ENCODE peak calls at places on chromosomes 1 and 21, in six cellular contexts. One of them, this sample, is unnamed. For H3K4me1, the result is how much of the 10 kb centered on the place peaks cover.

GRCh38 chr1:106746448-106747085 is 309.9 kb upstream of the PRMT6 start:
- DNase-seq in ovary: no peak
- DNase-seq in colonic mucosa: no peak
- DNase-seq in heart left ventricle: no peak
- DNase-seq in psoas muscle: no peak
- DNase-seq in body of pancreas: no peak
- DNase-seq in this sample: no peak

GRCh38 chr1:234918216-234918841 is 210.3 kb downstream of the TOMM20 start:
- DNase-seq in ovary: no peak
- DNase-seq in colonic mucosa: peak
- DNase-seq in heart left ventricle: no peak
- DNase-seq in psoas muscle: peak
- DNase-seq in body of pancreas: peak
- DNase-seq in this sample: peak

GRCh38 chr1:201893431-201893830 is 4.7 kb downstream of the SHISA4 start:
- DNase-seq in ovary: no peak
- DNase-seq in colonic mucosa: no peak
- DNase-seq in heart left ventricle: no peak
- DNase-seq in psoas muscle: no peak
- DNase-seq in body of pancreas: no peak
- DNase-seq in this sample: no peak

GRCh38 chr21:16193758-16194606 is 464.2 kb downstream of the USP25 start:
- DNase-seq in ovary: peak
- DNase-seq in colonic mucosa: peak
- DNase-seq in heart left ventricle: peak
- DNase-seq in psoas muscle: peak
- DNase-seq in body of pancreas: no peak
- DNase-seq in this sample: peak

GRCh38 chr1:18339161-18339560 is 141.6 kb upstream of the KLHDC7A start:
- DNase-seq in ovary: no peak
- DNase-seq in colonic mucosa: no peak
- DNase-seq in heart left ventricle: no peak
- DNase-seq in psoas muscle: no peak
- DNase-seq in body of pancreas: no peak
- DNase-seq in this sample: no peak

GRCh38 chr1:222546091-222546490 is 1.8 kb downstream of the HHIPL2 start:
- DNase-seq in ovary: no peak
- DNase-seq in colonic mucosa: no peak
- DNase-seq in heart left ventricle: no peak
- DNase-seq in psoas muscle: no peak
- DNase-seq in body of pancreas: no peak
- DNase-seq in this sample: no peak

GRCh38 chr1:151888972-151889570 is 20.2 kb downstream of the THEM4 start:
- DNase-seq in ovary: no peak
- DNase-seq in colonic mucosa: no peak
- DNase-seq in heart left ventricle: no peak
- DNase-seq in psoas muscle: no peak
- DNase-seq in body of pancreas: no peak
- DNase-seq in this sample: no peak

GRCh38 chr21:36690637-36691538 is 8.0 kb upstream of the SIM2 start:
- DNase-seq in ovary: no peak
- DNase-seq in colonic mucosa: no peak
- DNase-seq in heart left ventricle: no peak
- DNase-seq in psoas muscle: no peak
- DNase-seq in body of pancreas: no peak
- DNase-seq in this sample: no peak

GRCh38 chr1:44271646-44272045 is 58.4 kb downstream of the DMAP1 start:
- DNase-seq in ovary: no peak
- DNase-seq in colonic mucosa: no peak
- DNase-seq in heart left ventricle: no peak
- DNase-seq in psoas muscle: no peak
- DNase-seq in body of pancreas: no peak
- DNase-seq in this sample: no peak

GRCh38 chr1:180787628-180788307 is 124.9 kb upstream of the KIAA1614 start:
- DNase-seq in ovary: no peak
- DNase-seq in colonic mucosa: no peak
- DNase-seq in heart left ventricle: no peak
- DNase-seq in psoas muscle: no peak
- DNase-seq in body of pancreas: no peak
- DNase-seq in this sample: no peak

GRCh38 chr21:45358711-45359310 is 46.2 kb upstream of the COL18A1 start:
- DNase-seq in ovary: peak
- DNase-seq in colonic mucosa: no peak
- DNase-seq in heart left ventricle: peak
- DNase-seq in psoas muscle: no peak
- DNase-seq in body of pancreas: no peak
- DNase-seq in this sample: no peak

GRCh38 chr1:162987866-162988265 is 81.3 kb upstream of the RGS4 start:
- DNase-seq in ovary: no peak
- DNase-seq in colonic mucosa: no peak
- DNase-seq in heart left ventricle: no peak
- DNase-seq in psoas muscle: no peak
- DNase-seq in body of pancreas: no peak
- DNase-seq in this sample: no peak

GRCh38 chr1:40902634-40902897 is 40.4 kb upstream of the CITED4 start:
- DNase-seq in ovary: no peak
- DNase-seq in colonic mucosa: no peak
- DNase-seq in heart left ventricle: no peak
- DNase-seq in psoas muscle: no peak
- DNase-seq in body of pancreas: no peak
- DNase-seq in this sample: no peak

GRCh38 chr1:227789881-227790400 is 25.5 kb upstream of the PRSS38 start:
- DNase-seq in ovary: no peak
- DNase-seq in colonic mucosa: no peak
- DNase-seq in heart left ventricle: no peak
- DNase-seq in psoas muscle: no peak
- DNase-seq in body of pancreas: no peak
- DNase-seq in this sample: peak
- TF ChIP-seq CTCF in ovary: no peak
- TF ChIP-seq CTCF in colonic mucosa: no peak
- TF ChIP-seq CTCF in heart left ventricle: no peak
- TF ChIP-seq CTCF in psoas muscle: peak
- TF ChIP-seq CTCF in body of pancreas: no peak
- TF ChIP-seq CTCF in this sample: no peak

GRCh38 chr1:59163268-59164092 is 133.4 kb upstream of the FGGY start:
- DNase-seq in ovary: no peak
- DNase-seq in colonic mucosa: no peak
- DNase-seq in heart left ventricle: no peak
- DNase-seq in psoas muscle: no peak
- DNase-seq in body of pancreas: no peak
- DNase-seq in this sample: no peak
- H3K27ac ChIP-seq in ovary: no peak
- H3K27ac ChIP-seq in colonic mucosa: no peak
- H3K27ac ChIP-seq in heart left ventricle: no peak
- H3K27ac ChIP-seq in psoas muscle: peak
- H3K27ac ChIP-seq in body of pancreas: no peak
- H3K27ac ChIP-seq in this sample: peak

DNA sequence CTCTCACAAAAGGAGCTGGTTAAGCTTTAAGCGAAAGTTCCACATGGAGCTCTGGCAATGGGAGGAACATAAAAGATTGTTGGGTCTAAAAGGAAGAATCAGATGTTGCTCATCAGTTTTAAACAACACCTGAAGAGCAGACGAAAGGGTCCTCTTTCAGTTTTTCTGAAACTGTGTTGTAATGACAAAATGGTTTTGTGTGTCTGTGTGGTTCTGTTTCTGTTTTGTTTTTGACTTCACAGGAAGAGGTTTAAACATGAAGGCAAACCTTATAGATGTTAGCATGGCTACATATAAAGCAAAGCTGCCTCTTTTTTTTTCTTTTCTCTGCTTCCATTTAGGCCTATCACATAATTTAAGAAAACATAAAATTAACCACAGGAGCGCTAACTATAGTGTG is 136.1 kb downstream of the ZP4 start:
- DNase-seq in ovary: no peak
- DNase-seq in colonic mucosa: no peak
- DNase-seq in heart left ventricle: no peak
- DNase-seq in psoas muscle: no peak
- DNase-seq in body of pancreas: no peak
- DNase-seq in this sample: no peak
- H3K4me1 ChIP-seq in ovary: under half
- H3K4me1 ChIP-seq in colonic mucosa: under half
- H3K4me1 ChIP-seq in heart left ventricle: under half
- H3K4me1 ChIP-seq in psoas muscle: under half
- H3K4me1 ChIP-seq in body of pancreas: under half
- H3K4me1 ChIP-seq in this sample: under half

DNA sequence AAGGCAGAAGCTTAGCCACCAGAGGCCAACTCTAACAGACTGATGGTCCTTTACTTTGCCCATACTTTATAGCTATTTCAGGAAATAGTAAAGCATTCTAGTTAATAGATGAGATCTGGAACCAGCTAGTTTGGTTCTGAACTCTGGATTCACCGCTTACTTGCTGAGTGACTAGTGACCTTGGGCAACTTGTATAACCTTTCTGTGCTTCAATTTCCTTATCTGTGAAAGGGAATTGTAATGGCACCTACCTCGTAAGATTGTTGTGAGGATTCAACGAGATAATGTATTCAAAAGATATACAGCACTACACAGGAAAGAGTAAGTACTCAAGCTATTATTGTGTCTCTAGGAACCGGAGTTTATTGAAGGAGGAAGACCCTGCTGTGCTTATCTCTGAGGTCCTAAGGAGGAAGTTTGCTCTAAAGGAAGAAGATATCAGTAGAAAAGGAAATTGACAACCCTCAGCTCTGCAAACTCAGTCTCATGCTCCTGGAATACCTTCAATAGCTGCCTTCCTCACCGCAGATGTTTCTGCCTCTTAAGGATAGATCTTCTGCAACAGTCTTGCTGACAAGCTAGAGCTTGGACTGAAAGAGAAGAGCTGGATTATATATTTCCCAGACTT is 11.9 kb downstream of the MTFR1L start:
- DNase-seq in ovary: no peak
- DNase-seq in colonic mucosa: no peak
- DNase-seq in heart left ventricle: no peak
- DNase-seq in psoas muscle: no peak
- DNase-seq in body of pancreas: no peak
- DNase-seq in this sample: no peak
- TF ChIP-seq CTCF in ovary: no peak
- TF ChIP-seq CTCF in colonic mucosa: no peak
- TF ChIP-seq CTCF in heart left ventricle: no peak
- TF ChIP-seq CTCF in psoas muscle: no peak
- TF ChIP-seq CTCF in body of pancreas: no peak
- TF ChIP-seq CTCF in this sample: no peak

DNA sequence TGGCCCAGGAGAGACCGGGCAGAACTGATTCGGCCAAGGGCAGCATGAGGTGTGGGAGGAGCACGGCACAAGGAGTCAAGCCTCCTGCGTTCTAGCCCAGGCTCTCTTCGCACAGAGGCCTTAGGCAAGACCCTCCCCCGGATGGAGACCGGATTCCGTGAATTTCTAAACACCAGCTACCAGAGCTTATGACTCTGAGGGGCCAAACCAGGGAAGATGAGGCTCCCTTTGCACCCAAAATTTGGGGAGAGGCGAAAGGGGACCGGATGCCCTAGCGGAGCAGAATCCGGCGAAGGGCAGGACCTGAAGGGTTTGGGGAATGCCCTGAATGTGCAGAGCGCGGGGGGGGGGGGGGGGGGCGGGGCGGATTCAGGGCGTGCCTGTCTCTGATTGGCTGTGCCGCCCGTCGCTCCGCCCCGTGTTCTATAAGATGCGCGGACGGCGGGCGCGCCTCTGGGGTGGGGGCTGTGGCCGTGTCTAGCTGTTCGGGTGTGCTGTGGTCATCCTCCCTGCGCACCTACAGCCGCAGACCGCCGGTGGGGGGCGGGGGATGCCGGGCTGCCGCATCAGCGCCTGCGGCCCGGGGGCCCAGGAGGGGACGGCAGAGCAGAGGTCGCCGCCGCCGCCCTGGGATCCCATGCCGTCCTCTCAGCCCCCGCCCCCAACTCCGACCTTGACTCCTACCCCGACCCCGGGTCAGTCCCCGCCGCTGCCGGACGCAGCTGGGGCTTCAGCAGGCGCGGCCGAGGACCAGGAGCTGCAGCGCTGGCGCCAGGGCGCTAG is at the start of gene TRNP1:
- DNase-seq in ovary: peak
- DNase-seq in colonic mucosa: peak
- DNase-seq in heart left ventricle: peak
- DNase-seq in psoas muscle: peak
- DNase-seq in body of pancreas: peak
- DNase-seq in this sample: peak
- H3K27ac ChIP-seq in ovary: no peak
- H3K27ac ChIP-seq in colonic mucosa: no peak
- H3K27ac ChIP-seq in heart left ventricle: no peak
- H3K27ac ChIP-seq in psoas muscle: no peak
- H3K27ac ChIP-seq in body of pancreas: peak
- H3K27ac ChIP-seq in this sample: peak

DNA sequence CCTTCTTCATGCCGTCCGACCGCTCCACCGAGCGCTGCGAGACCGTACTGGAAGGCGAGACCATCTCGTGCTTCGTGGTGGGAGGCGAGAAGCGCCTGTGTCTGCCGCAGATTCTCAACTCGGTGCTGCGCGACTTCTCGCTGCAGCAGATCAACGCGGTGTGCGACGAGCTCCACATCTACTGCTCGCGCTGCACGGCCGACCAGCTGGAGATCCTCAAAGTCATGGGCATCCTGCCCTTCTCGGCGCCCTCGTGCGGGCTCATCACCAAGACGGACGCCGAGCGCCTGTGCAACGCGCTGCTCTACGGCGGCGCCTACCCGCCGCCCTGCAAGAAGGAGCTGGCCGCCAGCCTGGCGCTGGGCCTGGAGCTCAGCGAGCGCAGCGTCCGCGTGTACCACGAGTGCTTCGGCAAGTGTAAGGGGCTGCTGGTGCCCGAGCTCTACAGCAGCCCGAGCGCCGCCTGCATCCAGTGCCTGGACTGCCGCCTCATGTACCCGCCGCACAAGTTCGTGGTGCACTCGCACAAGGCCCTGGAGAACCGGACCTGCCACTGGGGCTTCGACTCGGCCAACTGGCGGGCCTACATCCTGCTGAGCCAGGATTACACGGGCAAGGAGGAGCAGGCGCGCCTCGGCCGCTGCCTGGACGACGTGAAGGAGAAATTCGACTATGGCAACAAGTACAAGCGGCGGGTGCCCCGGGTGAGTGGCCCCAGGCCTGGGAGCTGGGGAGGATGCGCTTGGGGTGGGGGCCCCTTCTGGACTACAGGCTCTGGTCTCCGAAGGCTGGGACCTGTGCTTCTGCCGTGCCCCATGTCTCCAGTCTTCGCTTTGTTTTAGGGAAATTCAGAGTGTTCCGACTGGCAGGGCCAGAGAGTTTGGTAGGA is 1.2 kb downstream of the SKI start:
- DNase-seq in ovary: peak
- DNase-seq in colonic mucosa: peak
- DNase-seq in heart left ventricle: peak
- DNase-seq in psoas muscle: peak
- DNase-seq in body of pancreas: peak
- DNase-seq in this sample: peak
- H3K4me1 ChIP-seq in ovary: under half
- H3K4me1 ChIP-seq in colonic mucosa: under half
- H3K4me1 ChIP-seq in heart left ventricle: half or more
- H3K4me1 ChIP-seq in psoas muscle: under half
- H3K4me1 ChIP-seq in body of pancreas: half or more
- H3K4me1 ChIP-seq in this sample: under half

GRCh38 chr1:196357913-196358312 is 250.3 kb downstream of the KCNT2 start:
- DNase-seq in ovary: no peak
- DNase-seq in colonic mucosa: no peak
- DNase-seq in heart left ventricle: no peak
- DNase-seq in psoas muscle: no peak
- DNase-seq in body of pancreas: no peak
- DNase-seq in this sample: no peak

GRCh38 chr1:196361112-196361714 is 247.0 kb downstream of the KCNT2 start:
- DNase-seq in ovary: no peak
- DNase-seq in colonic mucosa: no peak
- DNase-seq in heart left ventricle: no peak
- DNase-seq in psoas muscle: no peak
- DNase-seq in body of pancreas: no peak
- DNase-seq in this sample: no peak

GRCh38 chr1:196355206-196355786 is 252.9 kb downstream of the KCNT2 start:
- DNase-seq in ovary: no peak
- DNase-seq in colonic mucosa: no peak
- DNase-seq in heart left ventricle: no peak
- DNase-seq in psoas muscle: no peak
- DNase-seq in body of pancreas: no peak
- DNase-seq in this sample: no peak
- TF ChIP-seq CTCF in ovary: peak
- TF ChIP-seq CTCF in colonic mucosa: no peak
- TF ChIP-seq CTCF in heart left ventricle: no peak
- TF ChIP-seq CTCF in psoas muscle: peak
- TF ChIP-seq CTCF in body of pancreas: no peak
- TF ChIP-seq CTCF in this sample: peak